ENCODE peak calls at places on chromosomes 6 and 20, in four cellular contexts. O, V, K and E are unnamed samples.

GRCh38 chr6:148657053-148657452 is 89.8 kb upstream of the UST start:
- DNase-seq in O (no peak), V (no peak), K (no peak), E (no peak)

GRCh38 chr6:137043710-137044365 is 927 bp downstream of the IL20RA start:
- DNase-seq in O (no peak), V (no peak), K (no peak), E (no peak)

GRCh38 chr6:40719671-40720374 is 132.7 kb upstream of the LRFN2 start:
- DNase-seq in O (peak), V (no peak), K (no peak), E (no peak)

GRCh38 chr6:42417641-42418112 is 34.0 kb downstream of the TRERF1 start:
- DNase-seq in O (no peak), V (no peak), K (no peak), E (no peak)

GRCh38 chr20:17562804-17563305 is 7.0 kb upstream of the DSTN start:
- DNase-seq in O (no peak), V (peak), K (peak), E (no peak)

GRCh38 chr20:50282592-50283241 is 92.1 kb downstream of the CEBPB start:
- DNase-seq in O (no peak), V (no peak), K (no peak), E (no peak)

GRCh38 chr20:37836926-37837325 is 66.0 kb upstream of the VSTM2L start:
- DNase-seq in O (no peak), V (no peak), K (no peak), E (no peak)

GRCh38 chr6:38695933-38696332 is 7.0 kb downstream of the GLO1 start:
- DNase-seq in O (no peak), V (no peak), K (no peak), E (no peak)

GRCh38 chr6:156832166-156832743 is 55.1 kb downstream of the ARID1B start:
- DNase-seq in O (no peak), V (no peak), K (peak), E (no peak)

GRCh38 chr6:42294759-42295158 is 77.1 kb upstream of the MRPS10 start:
- DNase-seq in O (no peak), V (peak), K (no peak), E (no peak)

GRCh38 chr20:37081717-37082289 is 14.0 kb downstream of the RBL1 start:
- DNase-seq in O (no peak), V (no peak), K (no peak), E (no peak)

GRCh38 chr6:20681243-20681684 is 147.0 kb downstream of the CDKAL1 start:
- DNase-seq in O (no peak), V (peak), K (no peak), E (no peak)

GRCh38 chr6:112004397-112005341 is 49.2 kb upstream of the CCN6 start:
- DNase-seq in O (no peak), V (no peak), K (no peak), E (no peak)

GRCh38 chr20:17896247-17896723 is 72.3 kb downstream of the SNX5 start:
- DNase-seq in O (no peak), V (no peak), K (no peak), E (no peak)

GRCh38 chr6:130676773-130677144 is 150.4 kb upstream of the SMLR1 start:
- DNase-seq in O (no peak), V (no peak), K (no peak), E (no peak)

GRCh38 chr20:58852559-58853271 is at the start of gene GNAS:
- DNase-seq in O (no peak), V (peak), K (peak), E (no peak)

GRCh38 chr6:129447166-129447565 is 262.8 kb downstream of the ARHGAP18 start:
- DNase-seq in O (no peak), V (no peak), K (no peak), E (no peak)

GRCh38 chr20:37804584-37805566 is 98.1 kb upstream of the VSTM2L start:
- DNase-seq in O (peak), V (no peak), K (no peak), E (no peak)

GRCh38 chr6:17091122-17091521 is 10.7 kb upstream of the STMND1 start:
- DNase-seq in O (no peak), V (no peak), K (no peak), E (no peak)

GRCh38 chr6:2900821-2901644 is 2.1 kb downstream of the SERPINB9 start:
- DNase-seq in O (no peak), V (no peak), K (no peak), E (no peak)

GRCh38 chr20:21719592-21720214 is 14.2 kb downstream of the PAX1 start:
- DNase-seq in O (peak), V (peak), K (peak), E (peak)

GRCh38 chr6:52516943-52517342 is 59.9 kb downstream of the TRAM2 start:
- DNase-seq in O (no peak), V (no peak), K (no peak), E (no peak)

GRCh38 chr6:158361961-158362634 is 49.8 kb downstream of the TULP4 start:
- DNase-seq in O (no peak), V (no peak), K (no peak), E (no peak)

GRCh38 chr20:57682184-57683038 is 27.4 kb downstream of the PMEPA1 start:
- DNase-seq in O (peak), V (no peak), K (no peak), E (no peak)

GRCh38 chr6:8758412-8758811 is 323.1 kb upstream of the SLC35B3 start:
- DNase-seq in O (no peak), V (no peak), K (no peak), E (no peak)

GRCh38 chr6:142856857-142857608 is 87.9 kb downstream of the HIVEP2 start:
- DNase-seq in O (no peak), V (no peak), K (no peak), E (no peak)

GRCh38 chr6:167985911-167986595 is 11.4 kb upstream of the KIF25 start:
- DNase-seq in O (no peak), V (no peak), K (no peak), E (no peak)

GRCh38 chr6:8780653-8781052 is 345.3 kb upstream of the SLC35B3 start:
- DNase-seq in O (no peak), V (no peak), K (no peak), E (no peak)

GRCh38 chr20:24060851-24061590 is 72.4 kb upstream of the GGTLC1 start:
- DNase-seq in O (no peak), V (no peak), K (no peak), E (no peak)

GRCh38 chr6:143183735-143184134 is 123.0 kb downstream of the AIG1 start:
- DNase-seq in O (no peak), V (no peak), K (no peak), E (no peak)

GRCh38 chr6:8499540-8499939 is 64.2 kb upstream of the SLC35B3 start:
- DNase-seq in O (no peak), V (peak), K (no peak), E (peak)

GRCh38 chr20:41145821-41146620 is 8.7 kb downstream of the PLCG1 start:
- DNase-seq in O (no peak), V (no peak), K (no peak), E (no peak)

GRCh38 chr20:43744121-43744520 is 17.3 kb upstream of the GTSF1L start:
- DNase-seq in O (no peak), V (no peak), K (no peak), E (no peak)

DNA sequence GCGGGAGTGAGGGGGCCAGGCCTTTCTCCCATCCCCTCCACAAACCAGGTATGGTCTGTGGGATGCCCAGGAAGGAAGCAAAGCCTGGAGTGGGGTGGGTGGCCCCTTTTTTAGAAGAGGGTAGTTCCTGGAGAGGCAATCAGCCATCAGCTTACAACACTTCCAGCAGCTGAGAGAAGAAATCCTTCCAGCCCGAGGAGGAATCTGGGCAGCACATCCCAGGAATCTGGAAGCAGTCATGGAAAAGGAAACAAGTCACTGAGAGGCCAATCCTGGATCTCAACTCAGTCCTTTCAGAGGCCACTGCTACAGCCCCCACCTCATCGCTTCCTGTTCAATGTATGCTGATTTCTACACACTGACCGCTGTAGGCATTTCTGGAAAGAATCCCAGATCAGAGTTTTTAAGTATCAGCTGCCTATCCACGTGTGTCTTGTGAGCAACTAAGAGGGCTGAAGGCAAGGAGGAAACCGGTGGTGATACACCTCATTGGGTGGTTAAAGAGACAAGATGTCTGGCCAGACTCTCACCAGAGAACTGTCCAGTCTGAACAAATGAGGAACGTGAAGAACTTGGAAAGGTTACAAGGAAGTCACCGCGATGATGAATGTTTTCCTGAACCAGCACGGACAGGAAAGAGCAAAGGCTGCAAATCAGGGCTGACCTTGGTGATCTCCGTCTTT is 92.9 kb upstream of the SHLD1 start:
- DNase-seq in O (no peak), V (peak), K (no peak), E (no peak)
- TF ChIP-seq BHLHE40 in O (no peak), V (no peak), K (no peak), E (no peak)

DNA sequence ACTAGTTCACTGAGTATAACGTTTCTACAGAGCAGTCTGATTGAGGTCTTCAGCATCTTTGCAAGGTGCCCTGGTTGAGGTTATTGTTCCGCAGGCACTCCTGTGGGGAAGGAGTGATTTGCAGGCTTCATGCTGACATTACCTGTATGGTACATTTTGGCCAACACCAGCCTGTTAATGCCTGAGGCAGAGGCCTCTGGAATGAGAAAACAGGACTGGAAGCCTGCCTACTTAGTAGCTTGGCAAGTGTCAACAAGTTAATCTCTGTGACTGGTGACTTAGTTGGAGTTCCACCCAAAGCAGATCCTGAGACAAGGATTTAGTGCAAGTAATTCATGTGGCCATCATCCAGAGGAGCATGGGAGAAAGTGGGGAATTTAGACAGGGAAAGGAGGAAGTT is 24.6 kb downstream of the MAS1 start:
- DNase-seq in O (no peak), V (no peak), K (no peak), E (no peak)
- TF ChIP-seq SP1 in O (no peak), V (no peak), K (no peak), E (no peak)

DNA sequence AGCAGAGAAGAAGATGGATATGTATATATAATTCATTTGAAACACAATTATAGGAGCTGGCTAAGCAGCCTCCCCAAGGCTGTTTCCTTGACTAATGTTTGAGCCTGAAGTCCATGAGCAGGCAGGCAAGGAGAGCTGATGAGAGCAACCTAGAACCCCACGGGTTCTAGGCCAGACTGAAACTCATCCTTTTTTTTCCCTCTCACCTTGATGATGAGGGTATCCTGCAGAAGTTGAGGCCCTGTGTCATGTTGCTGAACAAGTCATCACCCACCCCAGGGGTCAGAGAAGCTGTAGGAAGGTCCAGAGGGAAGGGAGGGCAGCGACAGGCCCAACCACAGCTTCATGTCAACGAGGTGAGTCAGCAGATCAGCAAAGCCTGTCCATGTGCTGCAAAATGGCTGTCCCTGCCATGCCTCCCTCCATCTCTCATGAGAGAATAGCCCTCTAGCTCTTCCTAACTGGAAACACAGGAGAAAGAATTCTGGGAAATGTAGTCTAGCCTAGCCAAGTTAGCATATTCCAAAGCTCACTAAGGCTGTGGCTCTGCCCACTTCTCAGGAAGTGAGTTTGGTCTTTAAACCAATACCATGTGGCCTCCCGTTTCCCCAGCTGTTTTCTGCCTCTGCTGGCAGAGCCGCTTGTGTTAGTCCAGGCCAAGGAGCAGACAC is 91.3 kb upstream of the DTNBP1 start:
- DNase-seq in O (no peak), V (no peak), K (peak), E (no peak)
- TF ChIP-seq BHLHE40 in O (no peak), V (no peak), K (no peak), E (no peak)

DNA sequence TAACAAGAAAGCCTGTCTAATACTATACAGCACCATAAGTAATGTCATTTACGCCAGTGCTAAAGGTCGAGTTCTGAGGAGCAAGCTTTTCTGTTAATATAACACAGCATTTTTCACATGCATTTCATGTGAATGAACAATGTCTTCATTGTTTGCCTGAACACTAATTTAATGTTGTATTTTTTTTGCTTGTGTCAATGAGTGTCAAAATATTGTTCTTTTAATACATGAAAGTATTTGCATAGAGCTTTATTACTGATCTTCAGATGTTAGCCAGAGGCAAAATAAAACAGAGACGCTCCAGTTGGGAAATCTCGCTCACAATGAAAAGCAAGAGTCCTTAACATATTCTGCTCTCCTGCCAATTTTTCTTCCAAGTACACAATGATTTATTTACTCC is 151.8 kb downstream of the FOXC1 start:
- DNase-seq in O (no peak), V (peak), K (no peak), E (no peak)
- TF ChIP-seq SP1 in O (no peak), V (no peak), K (no peak), E (no peak)